ENCODE peak calls at places on chromosome 5, in five cellular contexts. One of them, this sample, is unnamed.

GRCh38 chr5:14036514-14036913 is 92.0 kb upstream of the DNAH5 start:
- DNase-seq in nephron progenitor cell: no peak
- DNase-seq in tibial nerve: no peak
- DNase-seq in endodermal cell: peak; percentile 70
- DNase-seq in neural progenitor cell: peak; percentile 24
- DNase-seq in this sample: no peak

GRCh38 chr5:169736653-169737052 is 99.6 kb downstream of the DOCK2 start:
- DNase-seq in nephron progenitor cell: no peak
- DNase-seq in neural progenitor cell: no peak
- DNase-seq in endodermal cell: no peak
- DNase-seq in tibial nerve: no peak
- DNase-seq in this sample: no peak

GRCh38 chr5:80961376-80962281 is 1.5 kb downstream of the RASGRF2 start:
- DNase-seq in neural progenitor cell: peak; percentile 48
- DNase-seq in endodermal cell: no peak
- DNase-seq in nephron progenitor cell: peak; percentile 10
- DNase-seq in tibial nerve: no peak
- DNase-seq in this sample: no peak

GRCh38 chr5:124634820-124635323 is 111.6 kb downstream of the ZNF608 start:
- DNase-seq in endodermal cell: no peak
- DNase-seq in nephron progenitor cell: no peak
- DNase-seq in tibial nerve: no peak
- DNase-seq in neural progenitor cell: no peak
- DNase-seq in this sample: no peak

GRCh38 chr5:82277613-82277986 is 554 bp downstream of the RPS23 start:
- DNase-seq in neural progenitor cell: no peak
- DNase-seq in tibial nerve: no peak
- DNase-seq in nephron progenitor cell: no peak
- DNase-seq in endodermal cell: no peak
- DNase-seq in this sample: no peak

GRCh38 chr5:127302509-127302908 is 11.9 kb downstream of the MEGF10 start:
- DNase-seq in neural progenitor cell: no peak
- DNase-seq in nephron progenitor cell: no peak
- DNase-seq in endodermal cell: no peak
- DNase-seq in tibial nerve: no peak
- DNase-seq in this sample: no peak

GRCh38 chr5:3121813-3122212 is 370.3 kb upstream of the IRX2 start:
- DNase-seq in endodermal cell: peak; percentile 72
- DNase-seq in tibial nerve: no peak
- DNase-seq in nephron progenitor cell: peak; percentile 33
- DNase-seq in neural progenitor cell: peak; percentile 71
- DNase-seq in this sample: no peak

GRCh38 chr5:53430618-53431252 is 49.7 kb upstream of the FST start:
- DNase-seq in neural progenitor cell: peak; percentile 25
- DNase-seq in endodermal cell: no peak
- DNase-seq in nephron progenitor cell: no peak
- DNase-seq in tibial nerve: no peak
- DNase-seq in this sample: no peak

GRCh38 chr5:140073296-140073695 is 30.2 kb upstream of the NRG2 start:
- DNase-seq in nephron progenitor cell: no peak
- DNase-seq in tibial nerve: no peak
- DNase-seq in endodermal cell: no peak
- DNase-seq in neural progenitor cell: no peak
- DNase-seq in this sample: no peak

GRCh38 chr5:120293796-120294195 is 170.3 kb upstream of the PRR16 start:
- DNase-seq in neural progenitor cell: no peak
- DNase-seq in nephron progenitor cell: no peak
- DNase-seq in tibial nerve: no peak
- DNase-seq in endodermal cell: no peak
- DNase-seq in this sample: no peak

GRCh38 chr5:89769975-89770374 is 639.6 kb downstream of the CETN3 start:
- DNase-seq in nephron progenitor cell: no peak
- DNase-seq in tibial nerve: no peak
- DNase-seq in endodermal cell: no peak
- DNase-seq in neural progenitor cell: no peak
- DNase-seq in this sample: no peak

GRCh38 chr5:150428106-150428876 is 15.6 kb upstream of the CD74 start:
- DNase-seq in endodermal cell: no peak
- DNase-seq in neural progenitor cell: no peak
- DNase-seq in tibial nerve: no peak
- DNase-seq in nephron progenitor cell: no peak
- DNase-seq in this sample: no peak

GRCh38 chr5:52043543-52043942 is 660.3 kb downstream of the ISL1 start:
- DNase-seq in nephron progenitor cell: no peak
- DNase-seq in neural progenitor cell: no peak
- DNase-seq in tibial nerve: no peak
- DNase-seq in endodermal cell: no peak
- DNase-seq in this sample: no peak

GRCh38 chr5:177429248-177430045 is 3.0 kb downstream of the GRK6 start:
- DNase-seq in endodermal cell: peak; percentile 43
- DNase-seq in tibial nerve: peak; percentile 29
- DNase-seq in neural progenitor cell: no peak
- DNase-seq in nephron progenitor cell: no peak
- DNase-seq in this sample: no peak

GRCh38 chr5:124065508-124065907 is 553.5 kb downstream of the CSNK1G3 start:
- DNase-seq in nephron progenitor cell: no peak
- DNase-seq in endodermal cell: no peak
- DNase-seq in neural progenitor cell: no peak
- DNase-seq in tibial nerve: no peak
- DNase-seq in this sample: no peak

GRCh38 chr5:142960309-142960696 is 190.1 kb downstream of the ARHGAP26 start:
- DNase-seq in endodermal cell: no peak
- DNase-seq in tibial nerve: no peak
- DNase-seq in nephron progenitor cell: no peak
- DNase-seq in neural progenitor cell: no peak
- DNase-seq in this sample: no peak

GRCh38 chr5:175880213-175880612 is 8.8 kb downstream of the CPLX2 start:
- DNase-seq in nephron progenitor cell: no peak
- DNase-seq in tibial nerve: no peak
- DNase-seq in endodermal cell: no peak
- DNase-seq in neural progenitor cell: peak; percentile 33
- DNase-seq in this sample: no peak

DNA sequence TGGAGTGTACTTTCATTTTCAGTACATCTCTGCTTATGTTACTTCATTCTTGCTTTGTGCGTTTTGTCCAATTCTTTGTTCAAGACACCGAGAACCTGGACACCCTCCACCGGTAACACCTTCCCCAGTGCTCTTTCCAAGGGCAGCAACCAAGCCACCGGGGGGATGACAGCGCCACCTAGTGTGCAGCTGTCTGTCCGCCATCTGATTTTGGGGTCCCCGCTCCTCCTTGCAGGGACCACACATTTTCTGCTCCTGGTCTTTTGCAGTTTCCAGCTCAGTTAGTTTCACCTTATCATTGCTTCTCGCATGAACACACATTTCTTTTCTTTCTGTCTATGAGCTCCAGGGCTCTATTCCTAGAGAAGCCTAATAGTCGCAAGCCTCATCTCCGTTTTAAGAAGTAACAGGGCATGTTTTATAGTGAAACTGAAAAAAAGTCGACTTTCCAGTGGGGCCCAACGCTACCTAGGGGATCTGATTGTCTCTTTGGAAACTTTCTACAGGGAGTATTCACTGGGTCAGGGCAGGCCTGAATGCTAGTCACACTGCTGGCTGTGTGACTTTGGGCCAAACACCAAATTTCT is 152.1 kb downstream of the FSTL4 start:
- DNase-seq in nephron progenitor cell: peak; percentile 66
- DNase-seq in endodermal cell: peak; percentile 89
- DNase-seq in tibial nerve: no peak
- DNase-seq in neural progenitor cell: peak; percentile 75
- DNase-seq in this sample: no peak
- TF ChIP-seq CTCF in nephron progenitor cell: peak; percentile 76
- TF ChIP-seq CTCF in endodermal cell: peak; percentile 98
- TF ChIP-seq CTCF in tibial nerve: no peak
- TF ChIP-seq CTCF in neural progenitor cell: peak; percentile 96
- TF ChIP-seq CTCF in this sample: peak; percentile 74

GRCh38 chr5:98749046-98749445 is 24.4 kb upstream of the RGMB start:
- DNase-seq in tibial nerve: no peak
- DNase-seq in endodermal cell: no peak
- DNase-seq in neural progenitor cell: no peak
- DNase-seq in nephron progenitor cell: no peak
- DNase-seq in this sample: no peak

GRCh38 chr5:98755406-98755805 is 18.1 kb upstream of the RGMB start:
- DNase-seq in tibial nerve: no peak
- DNase-seq in nephron progenitor cell: no peak
- DNase-seq in neural progenitor cell: no peak
- DNase-seq in endodermal cell: no peak
- DNase-seq in this sample: no peak

GRCh38 chr5:98753507-98753906 is 20.0 kb upstream of the RGMB start:
- DNase-seq in neural progenitor cell: no peak
- DNase-seq in endodermal cell: peak; percentile 93
- DNase-seq in tibial nerve: no peak
- DNase-seq in nephron progenitor cell: no peak
- DNase-seq in this sample: no peak

GRCh38 chr5:98750693-98751092 is 22.8 kb upstream of the RGMB start:
- DNase-seq in neural progenitor cell: no peak
- DNase-seq in tibial nerve: no peak
- DNase-seq in endodermal cell: peak; percentile 90
- DNase-seq in nephron progenitor cell: no peak
- DNase-seq in this sample: no peak
- TF ChIP-seq CTCF in neural progenitor cell: peak; percentile 49
- TF ChIP-seq CTCF in tibial nerve: no peak
- TF ChIP-seq CTCF in endodermal cell: peak; percentile 89
- TF ChIP-seq CTCF in nephron progenitor cell: peak; percentile 55
- TF ChIP-seq CTCF in this sample: peak; percentile 64

DNA sequence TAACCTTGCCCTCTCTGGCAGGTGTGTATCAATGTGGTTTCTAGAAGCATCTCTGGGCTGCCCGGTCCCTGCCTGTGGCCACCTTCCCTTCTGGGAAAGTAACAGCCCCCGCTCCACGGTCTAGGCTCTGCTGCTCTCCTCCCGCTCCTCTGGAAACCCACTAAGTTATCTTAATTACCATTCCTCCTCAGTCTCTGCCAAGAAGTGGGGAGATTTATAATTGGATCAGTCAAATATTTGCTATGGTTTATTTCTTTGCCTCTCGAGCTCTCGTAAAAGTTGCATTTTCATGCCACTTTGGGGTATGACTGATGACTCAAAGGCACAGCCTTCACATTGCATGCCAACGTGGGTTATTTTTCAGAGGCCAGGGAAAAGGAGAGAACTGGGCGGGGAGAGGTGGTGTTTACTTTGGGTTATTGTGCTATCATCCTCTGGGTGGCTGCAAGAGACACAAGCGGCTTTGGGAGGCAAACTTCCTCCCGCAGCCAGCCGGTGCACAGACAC is 205.3 kb upstream of the WWC1 start:
- DNase-seq in tibial nerve: no peak
- DNase-seq in endodermal cell: peak; percentile 69
- DNase-seq in neural progenitor cell: no peak
- DNase-seq in nephron progenitor cell: no peak
- DNase-seq in this sample: no peak
- TF ChIP-seq CTCF in tibial nerve: no peak
- TF ChIP-seq CTCF in endodermal cell: peak; percentile 64
- TF ChIP-seq CTCF in neural progenitor cell: no peak
- TF ChIP-seq CTCF in nephron progenitor cell: no peak
- TF ChIP-seq CTCF in this sample: no peak

GRCh38 chr5:95861858-95862561 is 39.5 kb upstream of the GLRX start:
- DNase-seq in neural progenitor cell: no peak
- DNase-seq in tibial nerve: no peak
- DNase-seq in nephron progenitor cell: no peak
- DNase-seq in endodermal cell: no peak
- DNase-seq in this sample: no peak
- TF ChIP-seq CTCF in neural progenitor cell: no peak
- TF ChIP-seq CTCF in tibial nerve: no peak
- TF ChIP-seq CTCF in nephron progenitor cell: no peak
- TF ChIP-seq CTCF in endodermal cell: peak; percentile 59
- TF ChIP-seq CTCF in this sample: peak; percentile 37

DNA sequence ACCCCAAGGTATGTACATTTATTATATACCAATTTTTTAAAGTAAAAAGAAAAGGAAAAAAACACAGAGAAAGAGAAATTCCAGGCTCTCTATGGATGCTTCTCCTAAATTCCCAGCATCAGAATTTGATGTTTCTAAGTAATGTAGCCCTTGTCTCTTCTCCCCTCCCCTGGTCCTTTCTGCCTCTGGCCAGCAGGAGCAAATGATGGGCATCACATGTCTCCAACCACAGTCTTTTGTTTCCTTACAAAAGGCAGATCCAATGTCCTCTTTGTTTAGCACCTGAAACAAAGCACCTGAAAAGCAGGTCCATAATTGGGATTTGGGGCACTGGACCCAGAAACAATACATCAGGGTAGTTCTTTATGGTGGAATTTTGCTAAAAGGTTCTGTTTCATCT is 50.4 kb upstream of the APC start:
- DNase-seq in nephron progenitor cell: no peak
- DNase-seq in neural progenitor cell: peak; percentile 58
- DNase-seq in tibial nerve: no peak
- DNase-seq in endodermal cell: peak; percentile 77
- DNase-seq in this sample: no peak
- TF ChIP-seq CTCF in nephron progenitor cell: no peak
- TF ChIP-seq CTCF in neural progenitor cell: peak; percentile 33
- TF ChIP-seq CTCF in tibial nerve: no peak
- TF ChIP-seq CTCF in endodermal cell: peak; percentile 58
- TF ChIP-seq CTCF in this sample: peak; percentile 35

GRCh38 chr5:25713259-25713658 is 1068.5 kb upstream of the CDH10 start:
- DNase-seq in endodermal cell: peak; percentile 66
- DNase-seq in neural progenitor cell: peak; percentile 31
- DNase-seq in tibial nerve: no peak
- DNase-seq in nephron progenitor cell: peak; percentile 10
- DNase-seq in this sample: no peak
- TF ChIP-seq CTCF in endodermal cell: peak; percentile 47
- TF ChIP-seq CTCF in neural progenitor cell: peak; percentile 30
- TF ChIP-seq CTCF in tibial nerve: no peak
- TF ChIP-seq CTCF in nephron progenitor cell: no peak
- TF ChIP-seq CTCF in this sample: no peak

DNA sequence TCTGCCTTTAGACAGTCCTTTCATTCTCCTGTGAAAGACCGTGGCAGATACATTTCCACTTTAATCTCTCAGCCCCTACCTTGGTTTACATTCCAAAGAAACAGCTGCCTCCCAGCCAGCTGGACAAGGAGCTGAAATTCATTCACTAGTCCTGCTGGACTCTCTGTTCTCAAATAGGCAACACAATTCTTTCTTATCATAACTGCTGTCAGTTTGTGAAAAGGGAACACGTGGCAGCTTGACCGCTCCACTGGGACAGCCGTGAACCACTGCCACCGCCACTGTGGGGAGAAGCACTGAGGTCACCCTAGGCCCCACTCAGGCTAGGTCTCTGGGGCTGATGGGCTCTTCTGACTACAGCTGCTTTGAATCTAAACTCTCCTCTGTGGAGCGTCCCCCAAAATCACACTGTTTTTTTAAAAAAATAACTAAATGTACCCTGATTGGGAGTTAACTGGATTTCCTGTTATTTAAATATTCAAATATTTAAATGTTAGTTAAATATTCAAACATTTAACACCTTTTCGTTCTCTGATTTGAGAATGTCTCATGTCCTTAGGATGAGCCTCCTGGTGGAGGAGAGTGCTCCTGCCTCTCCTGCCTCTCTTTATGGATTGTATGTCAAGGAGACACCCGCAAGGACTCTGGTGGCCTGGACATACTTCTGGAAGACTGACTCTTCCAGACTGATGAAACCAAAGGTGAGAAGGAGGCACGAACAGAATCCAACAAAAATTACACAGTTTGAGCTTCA is 120.1 kb downstream of the BOD1 start:
- DNase-seq in nephron progenitor cell: no peak
- DNase-seq in tibial nerve: no peak
- DNase-seq in neural progenitor cell: no peak
- DNase-seq in endodermal cell: peak; percentile 41
- DNase-seq in this sample: peak; percentile 32
- TF ChIP-seq CTCF in nephron progenitor cell: no peak
- TF ChIP-seq CTCF in tibial nerve: no peak
- TF ChIP-seq CTCF in neural progenitor cell: no peak
- TF ChIP-seq CTCF in endodermal cell: peak; percentile 60
- TF ChIP-seq CTCF in this sample: peak; percentile 30

GRCh38 chr5:45796959-45797553 is 100.9 kb upstream of the HCN1 start:
- DNase-seq in neural progenitor cell: peak; percentile 9
- DNase-seq in endodermal cell: peak; percentile 61
- DNase-seq in tibial nerve: no peak
- DNase-seq in nephron progenitor cell: no peak
- DNase-seq in this sample: no peak
- TF ChIP-seq CTCF in neural progenitor cell: peak; percentile 50
- TF ChIP-seq CTCF in endodermal cell: peak; percentile 76
- TF ChIP-seq CTCF in tibial nerve: no peak
- TF ChIP-seq CTCF in nephron progenitor cell: peak; percentile 22
- TF ChIP-seq CTCF in this sample: peak; percentile 61

This sample was measured in type B pancreatic cell.